ENCODE peak calls at places on chromosomes 6 and 20, in nine cellular contexts. G is GM12878, V is A549, E is HepG2, S is K562, A is SK-N-SH, N is HCT116, D is GM23338, M is HL-60. K is an unnamed sample.
A peak's percentile ranks its signal among the peaks of the same experiment; 100 is the strongest.

GRCh38 chr20:60649541-60649940 is 602.5 kb upstream of the CDH4 start:
- DNase-seq in A (no peak), N (no peak), D (no peak), E (no peak), G (no peak), V (no peak), M (peak; percentile 56), S (no peak), K (no peak)

GRCh38 chr6:133635447-133635846 is 253.5 kb upstream of the TCF21 start:
- DNase-seq in V (no peak), M (no peak), A (no peak), E (no peak), N (no peak), D (no peak), S (no peak), G (no peak), K (no peak)

GRCh38 chr20:61662946-61663460 is 402.7 kb downstream of the TAF4 start:
- DNase-seq in E (no peak), N (no peak), A (no peak), S (no peak), V (no peak), M (no peak), D (no peak), G (no peak), K (no peak)

GRCh38 chr6:14775528-14775927 is 470.3 kb upstream of the JARID2 start:
- DNase-seq in S (no peak), N (no peak), E (no peak), G (no peak), A (no peak), V (no peak), D (no peak), M (no peak), K (no peak)

GRCh38 chr6:3512832-3513231 is 56.0 kb upstream of the SLC22A23 start:
- DNase-seq in G (no peak), E (no peak), D (no peak), V (no peak), M (no peak), A (no peak), N (no peak), S (no peak), K (no peak)

GRCh38 chr6:75377386-75377785 is 92.8 kb upstream of the TMEM30A start:
- DNase-seq in N (no peak), D (peak; percentile 42), E (no peak), V (no peak), M (no peak), A (no peak), G (no peak), S (no peak), K (no peak)

GRCh38 chr20:2509794-2510193 is 1.1 kb upstream of the ZNF343 start:
- DNase-seq in G (no peak), N (no peak), D (peak; percentile 63), S (no peak), M (no peak), E (peak; percentile 45), A (no peak), V (no peak), K (no peak)

GRCh38 chr6:95318137-95318536 is 259.2 kb upstream of the MANEA start:
- DNase-seq in G (no peak), A (no peak), S (no peak), E (no peak), N (no peak), D (no peak), M (no peak), V (no peak), K (no peak)

GRCh38 chr20:1357921-1358671 is 29.2 kb upstream of the SDCBP2 start:
- DNase-seq in S (no peak), A (no peak), G (no peak), M (no peak), D (no peak), V (no peak), N (no peak), E (no peak), K (no peak)

GRCh38 chr6:53608386-53608785 is 57.2 kb downstream of the KLHL31 start:
- DNase-seq in V (no peak), A (no peak), S (no peak), M (no peak), D (no peak), G (no peak), N (no peak), E (no peak), K (no peak)

GRCh38 chr20:2521369-2522305 is 12.9 kb upstream of the ZNF343 start:
- DNase-seq in G (no peak), M (peak; percentile 40), D (peak; percentile 76), V (peak; percentile 61), N (peak; percentile 39), E (peak; percentile 45), S (peak; percentile 72), A (peak; percentile 49), K (no peak)

GRCh38 chr6:17035257-17035757 is 66.5 kb upstream of the STMND1 start:
- DNase-seq in N (no peak), D (no peak), G (no peak), V (no peak), E (no peak), M (no peak), A (no peak), S (no peak), K (no peak)

GRCh38 chr6:169930799-169931198 is 179.4 kb downstream of the ERMARD start:
- DNase-seq in G (no peak), D (peak; percentile 58), V (peak; percentile 2), E (no peak), S (no peak), M (peak; percentile 11), N (no peak), A (no peak), K (no peak)
- TF ChIP-seq REST in G (no peak), D (no peak), V (no peak), E (no peak), S (no peak), M (no peak), N (no peak), A (no peak), K (no peak)

DNA sequence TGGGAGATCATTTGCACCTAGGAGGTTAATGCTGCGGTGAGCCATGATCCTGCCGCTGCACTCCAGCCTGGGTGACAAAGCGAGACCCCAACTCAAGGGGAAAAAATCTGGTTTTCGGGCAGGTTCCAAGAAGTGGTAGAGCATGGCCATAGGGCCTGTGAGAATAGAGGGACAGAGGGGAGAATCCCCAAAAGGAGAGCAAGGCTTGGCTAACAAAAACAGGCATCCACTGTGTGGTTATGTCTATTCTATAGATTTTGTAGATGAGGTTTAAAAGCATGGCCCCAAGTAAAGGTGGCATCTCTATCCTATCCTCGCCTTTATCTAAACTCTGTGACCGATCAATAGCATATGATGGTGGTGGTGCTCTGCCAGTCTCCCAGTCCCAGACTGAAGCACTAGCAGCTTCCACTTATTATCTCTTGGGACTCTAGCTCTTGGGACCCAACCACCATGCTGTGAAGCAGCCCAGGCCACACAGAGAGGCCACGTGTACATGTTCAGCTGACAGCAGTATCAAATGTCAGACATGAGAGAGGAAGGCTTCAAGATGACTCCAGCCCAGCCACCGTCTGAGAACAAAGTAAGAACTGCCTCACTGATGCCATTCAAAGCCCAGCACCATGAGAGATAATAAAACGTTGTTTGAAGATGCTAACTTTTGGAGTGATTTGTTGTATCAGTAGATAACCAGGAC is 27.7 kb downstream of the EIF2S2 start:
- DNase-seq in V (no peak), G (no peak), S (peak; percentile 53), N (no peak), A (no peak), D (no peak), M (no peak), E (no peak), K (no peak)
- TF ChIP-seq CTCF in V (no peak), G (no peak), S (no peak), N (no peak), A (no peak), D (no peak), M (no peak), E (no peak), K (no peak)

DNA sequence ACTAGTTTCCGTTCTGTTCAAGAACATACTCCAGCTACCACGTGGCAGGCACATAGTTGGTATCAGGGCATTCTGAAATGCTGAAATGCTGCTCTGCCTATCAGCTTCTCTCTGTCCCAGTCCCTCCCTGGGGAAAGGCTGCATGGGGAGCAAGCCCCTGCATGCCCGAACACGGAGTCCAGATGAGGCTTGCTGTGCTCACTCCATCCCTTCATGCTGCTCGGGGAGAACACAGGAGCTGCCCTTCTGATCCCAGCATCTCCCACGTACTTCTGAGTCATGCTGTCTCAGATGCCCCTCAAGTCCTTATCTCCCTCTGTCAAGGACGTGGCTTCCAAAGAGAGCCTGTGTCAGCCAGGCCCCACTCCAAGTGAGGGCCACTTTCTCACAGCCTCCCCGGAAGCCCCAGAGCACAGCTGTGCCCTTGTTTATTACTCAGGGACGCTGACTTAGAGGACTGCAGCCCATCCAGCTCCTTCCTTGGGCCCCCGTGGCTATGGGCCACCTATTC is 29.4 kb downstream of the THBS2 start:
- DNase-seq in E (peak; percentile 16), G (no peak), N (no peak), A (no peak), S (peak; percentile 62), V (no peak), D (no peak), M (no peak), K (no peak)
- TF ChIP-seq REST in E (no peak), G (no peak), N (no peak), A (no peak), S (no peak), V (no peak), D (no peak), M (no peak), K (no peak)

GRCh38 chr6:106156413-106156812 is 70.3 kb downstream of the PRDM1 start:
- DNase-seq in S (no peak), G (no peak), D (no peak), M (no peak), A (no peak), V (no peak), E (no peak), N (no peak), K (no peak)

GRCh38 chr6:106158816-106159215 is 72.7 kb downstream of the PRDM1 start:
- DNase-seq in A (no peak), N (no peak), G (no peak), M (no peak), V (no peak), D (no peak), S (no peak), E (no peak), K (no peak)

GRCh38 chr6:106156863-106157262 is 70.7 kb downstream of the PRDM1 start:
- DNase-seq in N (no peak), D (no peak), V (no peak), G (no peak), M (no peak), A (no peak), S (no peak), E (no peak), K (no peak)

GRCh38 chr6:106154326-106154725 is 68.2 kb downstream of the PRDM1 start:
- DNase-seq in M (no peak), E (no peak), V (no peak), A (no peak), N (no peak), S (no peak), D (peak; percentile 47), G (no peak), K (no peak)

DNA sequence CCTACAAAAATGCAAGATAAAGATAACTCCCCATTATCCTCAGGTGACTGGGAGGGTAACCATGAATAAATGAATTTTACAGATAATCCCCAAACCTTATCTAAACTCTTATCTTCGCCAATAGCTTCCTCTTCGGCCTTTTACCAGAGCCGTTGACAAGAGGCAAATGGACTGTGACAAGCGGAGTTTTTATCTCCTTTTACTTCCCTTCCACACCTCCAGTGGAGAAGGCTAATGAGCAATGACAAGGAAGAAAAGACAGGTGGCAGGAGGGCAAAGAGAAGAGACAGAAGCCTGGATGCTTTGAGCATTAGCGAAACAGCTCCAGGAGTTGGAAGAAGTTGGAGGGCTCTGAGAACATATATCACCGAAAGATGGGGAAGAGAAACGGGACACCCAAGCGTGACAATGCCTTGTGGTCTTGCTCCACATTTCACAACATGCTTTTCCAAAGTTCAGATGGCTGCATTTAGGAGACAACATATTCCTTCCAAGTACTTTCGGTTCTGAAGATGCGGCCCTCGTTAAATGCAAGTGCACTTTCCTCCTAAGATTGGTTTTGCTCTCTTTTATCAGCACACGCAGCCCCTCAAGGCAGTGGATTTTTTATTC is 69.2 kb downstream of the PRDM1 start:
- DNase-seq in E (no peak), S (peak; percentile 59), V (no peak), G (no peak), N (no peak), D (no peak), A (no peak), M (no peak), K (no peak)
- TF ChIP-seq CTCF in E (no peak), S (peak; percentile 39), V (no peak), G (no peak), N (no peak), D (no peak), A (no peak), M (no peak), K (no peak)

K was measured in Panc1.